ENCODE peak calls at places on chromosome 15, in nine cellular contexts. E is IMR-90; K is tibial nerve; P is cardiac muscle cell; X is NT2/D1; Q is transverse colon; T is CD8-positive, alpha-beta memory T cell; J is left ventricle myocardium inferior; C is aorta. D is an unnamed sample. For H3K4me1, the result is how much of the 10 kb centered on the place peaks cover.

GRCh38 chr15:65948352-65948751 is 79.1 kb downstream of the RAB11A start:
- DNase-seq in E (no peak), K (no peak), P (no peak), X (no peak), Q (no peak), T (no peak), J (no peak), C (no peak), D (no peak)

GRCh38 chr15:78320173-78320572 is 20.0 kb upstream of the CRABP1 start:
- DNase-seq in E (no peak), K (no peak), P (no peak), X (no peak), Q (no peak), T (no peak), J (no peak), C (no peak), D (peak)

GRCh38 chr15:29438714-29439076 is 169.1 kb upstream of the NSMCE3 start:
- DNase-seq in E (no peak), K (no peak), P (no peak), X (no peak), Q (no peak), T (no peak), J (no peak), C (no peak), D (no peak)

GRCh38 chr15:88983861-88984429 is 70.8 kb upstream of the MFGE8 start:
- DNase-seq in E (no peak), K (no peak), P (no peak), X (no peak), Q (no peak), T (no peak), J (no peak), C (no peak), D (no peak)

GRCh38 chr15:83372434-83372873 is 74.7 kb upstream of the SH3GL3 start:
- DNase-seq in E (no peak), K (no peak), P (no peak), X (no peak), Q (no peak), T (no peak), J (no peak), C (no peak), D (no peak)

GRCh38 chr15:89845305-89845893 is 30.7 kb upstream of the ANPEP start:
- DNase-seq in E (peak), K (no peak), P (no peak), X (no peak), Q (no peak), T (no peak), J (no peak), C (no peak), D (no peak)

GRCh38 chr15:39269821-39270220 is 311.1 kb upstream of the THBS1 start:
- DNase-seq in E (no peak), K (no peak), P (no peak), X (no peak), Q (no peak), T (no peak), J (no peak), C (no peak), D (no peak)

GRCh38 chr15:60358935-60359672 is 38.7 kb downstream of the ANXA2 start:
- DNase-seq in E (peak), K (no peak), P (no peak), X (no peak), Q (no peak), T (no peak), J (no peak), C (no peak), D (no peak)

GRCh38 chr15:43792761-43793493 is 807 bp downstream of the SERF2 start:
- DNase-seq in E (peak), K (no peak), P (peak), X (no peak), Q (peak), T (peak), J (no peak), C (no peak), D (peak)

GRCh38 chr15:101320501-101321052 is 25.5 kb upstream of the SNRPA1 start:
- DNase-seq in E (peak), K (peak), P (peak), X (no peak), Q (peak), T (peak), J (peak), C (peak), D (peak)

GRCh38 chr15:40906947-40907802 is 12.9 kb downstream of the VPS18 start:
- DNase-seq in E (peak), K (no peak), P (no peak), X (no peak), Q (peak), T (peak), J (peak), C (no peak), D (peak)

GRCh38 chr15:50380089-50380488 is 25.1 kb upstream of the GABPB1 start:
- DNase-seq in E (peak), K (no peak), P (no peak), X (no peak), Q (no peak), T (no peak), J (no peak), C (no peak), D (no peak)

GRCh38 chr15:91561371-91562100 is 292.0 kb upstream of the SLCO3A1 start:
- DNase-seq in E (peak), K (peak), P (no peak), X (no peak), Q (no peak), T (no peak), J (no peak), C (no peak), D (no peak)

GRCh38 chr15:45548753-45549520 is 26.4 kb upstream of the SLC30A4 start:
- DNase-seq in E (no peak), K (no peak), P (no peak), X (no peak), Q (no peak), T (no peak), J (no peak), C (no peak), D (no peak)

GRCh38 chr15:83653639-83654378 is at the start of gene ADAMTSL3:
- DNase-seq in E (no peak), K (no peak), P (peak), X (peak), Q (peak), T (no peak), J (peak), C (peak), D (no peak)

GRCh38 chr15:71336671-71337070 is 221.4 kb downstream of the THSD4 start:
- DNase-seq in E (no peak), K (no peak), P (no peak), X (no peak), Q (no peak), T (no peak), J (no peak), C (no peak), D (no peak)

GRCh38 chr15:90557147-90557546 is 27.4 kb downstream of the CRTC3 start:
- DNase-seq in E (peak), K (no peak), P (no peak), X (no peak), Q (no peak), T (no peak), J (no peak), C (no peak), D (no peak)

GRCh38 chr15:45715528-45715927 is 80.7 kb downstream of the SQOR start:
- DNase-seq in E (peak), K (no peak), P (no peak), X (no peak), Q (no peak), T (no peak), J (no peak), C (no peak), D (no peak)

GRCh38 chr15:101641134-101641764 is 10.9 kb downstream of the TM2D3 start:
- DNase-seq in E (peak), K (peak), P (peak), X (peak), Q (peak), T (peak), J (peak), C (peak), D (peak)

GRCh38 chr15:57969355-57969754 is 96.2 kb downstream of the ALDH1A2 start:
- DNase-seq in E (no peak), K (no peak), P (peak), X (no peak), Q (no peak), T (no peak), J (no peak), C (no peak), D (no peak)

GRCh38 chr15:88911766-88912118 is 1.4 kb downstream of the MFGE8 start:
- DNase-seq in E (peak), K (no peak), P (peak), X (peak), Q (no peak), T (no peak), J (peak), C (peak), D (no peak)

GRCh38 chr15:27899583-27900295 is 199.4 kb downstream of the OCA2 start:
- DNase-seq in E (no peak), K (no peak), P (no peak), X (peak), Q (no peak), T (no peak), J (no peak), C (no peak), D (no peak)

GRCh38 chr15:80934761-80935221 is 54.8 kb downstream of the MESD start:
- DNase-seq in E (peak), K (no peak), P (peak), X (peak), Q (no peak), T (no peak), J (no peak), C (no peak), D (peak)

GRCh38 chr15:51750942-51751686 is at the start of gene TMOD2:
- DNase-seq in E (peak), K (no peak), P (peak), X (no peak), Q (peak), T (peak), J (peak), C (peak), D (peak)

GRCh38 chr15:79101866-79102581 is 11.4 kb upstream of the RASGRF1 start:
- DNase-seq in E (peak), K (no peak), P (no peak), X (no peak), Q (no peak), T (no peak), J (no peak), C (no peak), D (no peak)

GRCh38 chr15:87496795-87497194 is 759.7 kb downstream of the NTRK3 start:
- DNase-seq in E (no peak), K (no peak), P (no peak), X (no peak), Q (no peak), T (no peak), J (no peak), C (no peak), D (no peak)

GRCh38 chr15:45677797-45678196 is 43.0 kb downstream of the SQOR start:
- DNase-seq in E (no peak), K (no peak), P (no peak), X (no peak), Q (no peak), T (no peak), J (no peak), C (no peak), D (no peak)

GRCh38 chr15:62046064-62046779 is 14.0 kb downstream of the VPS13C start:
- DNase-seq in E (no peak), K (no peak), P (no peak), X (no peak), Q (no peak), T (no peak), J (no peak), C (no peak), D (no peak)

GRCh38 chr15:38670142-38671002 is 105.8 kb upstream of the RASGRP1 start:
- DNase-seq in E (no peak), K (no peak), P (no peak), X (no peak), Q (peak), T (peak), J (no peak), C (no peak), D (no peak)

GRCh38 chr15:100663066-100663465 is 60.7 kb downstream of the ASB7 start:
- DNase-seq in E (no peak), K (no peak), P (no peak), X (peak), Q (no peak), T (no peak), J (no peak), C (no peak), D (no peak)

GRCh38 chr15:61169275-61169903 is 59.7 kb downstream of the RORA start:
- DNase-seq in E (no peak), K (no peak), P (no peak), X (no peak), Q (no peak), T (no peak), J (no peak), C (no peak), D (no peak)

GRCh38 chr15:60389261-60390077 is 8.3 kb downstream of the ANXA2 start:
- DNase-seq in E (no peak), K (no peak), P (no peak), X (no peak), Q (no peak), T (peak), J (no peak), C (no peak), D (no peak)

GRCh38 chr15:25439456-25439836 is 622 bp upstream of the UBE3A start:
- DNase-seq in E (peak), K (no peak), P (no peak), X (peak), Q (peak), T (no peak), J (no peak), C (no peak), D (no peak)

GRCh38 chr15:69838338-69838737 is 259.4 kb downstream of the TLE3 start:
- DNase-seq in E (no peak), K (no peak), P (no peak), X (no peak), Q (no peak), T (no peak), J (no peak), C (no peak), D (no peak)

GRCh38 chr15:42890161-42890913 is 30.2 kb downstream of the TTBK2 start:
- DNase-seq in E (peak), K (no peak), P (no peak), X (peak), Q (no peak), T (no peak), J (no peak), C (no peak), D (no peak)

GRCh38 chr15:44554934-44555723 is 18.2 kb downstream of the EIF3J start:
- DNase-seq in E (no peak), K (no peak), P (peak), X (no peak), Q (no peak), T (no peak), J (no peak), C (no peak), D (no peak)

DNA sequence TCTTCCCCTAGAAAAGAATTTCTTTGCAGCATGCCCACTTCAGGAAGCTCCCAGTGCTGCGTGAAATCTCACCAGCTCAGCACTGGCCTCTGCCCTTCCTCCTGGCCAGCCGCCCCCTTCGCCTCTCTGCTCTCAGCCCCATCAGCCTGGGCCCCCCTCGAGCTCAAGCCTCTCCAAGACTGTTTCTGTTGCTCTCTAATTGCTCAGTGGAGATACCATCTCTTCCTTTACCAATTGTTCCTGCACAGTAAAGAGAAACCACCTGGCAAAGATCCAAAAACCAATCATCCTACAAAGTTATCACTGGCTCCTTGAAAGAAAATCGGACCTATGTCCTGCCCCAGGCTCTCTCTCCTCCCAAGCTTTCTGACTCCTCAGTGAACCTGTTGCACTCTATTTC is 53.5 kb upstream of the FAM174B start:
- DNase-seq in E (no peak), K (no peak), P (no peak), X (no peak), Q (no peak), T (no peak), J (no peak), C (no peak), D (no peak)
- H3K4me3 ChIP-seq in E (no peak), K (no peak), P (no peak), X (no peak), Q (no peak), T (no peak), J (no peak), C (no peak), D (no peak)

GRCh38 chr15:74334127-74334526 is 33.3 kb downstream of the CYP11A1 start:
- DNase-seq in E (no peak), K (no peak), P (no peak), X (no peak), Q (no peak), T (no peak), J (no peak), C (no peak), D (peak)

GRCh38 chr15:74333662-74334061 is 33.8 kb downstream of the CYP11A1 start:
- DNase-seq in E (no peak), K (no peak), P (no peak), X (no peak), Q (no peak), T (no peak), J (no peak), C (peak), D (peak)

GRCh38 chr15:74332611-74333010 is 34.8 kb downstream of the CYP11A1 start:
- DNase-seq in E (no peak), K (no peak), P (no peak), X (no peak), Q (no peak), T (no peak), J (no peak), C (peak), D (peak)

GRCh38 chr15:74332011-74332410 is 35.4 kb downstream of the CYP11A1 start:
- DNase-seq in E (no peak), K (no peak), P (no peak), X (no peak), Q (no peak), T (no peak), J (no peak), C (peak), D (peak)

DNA sequence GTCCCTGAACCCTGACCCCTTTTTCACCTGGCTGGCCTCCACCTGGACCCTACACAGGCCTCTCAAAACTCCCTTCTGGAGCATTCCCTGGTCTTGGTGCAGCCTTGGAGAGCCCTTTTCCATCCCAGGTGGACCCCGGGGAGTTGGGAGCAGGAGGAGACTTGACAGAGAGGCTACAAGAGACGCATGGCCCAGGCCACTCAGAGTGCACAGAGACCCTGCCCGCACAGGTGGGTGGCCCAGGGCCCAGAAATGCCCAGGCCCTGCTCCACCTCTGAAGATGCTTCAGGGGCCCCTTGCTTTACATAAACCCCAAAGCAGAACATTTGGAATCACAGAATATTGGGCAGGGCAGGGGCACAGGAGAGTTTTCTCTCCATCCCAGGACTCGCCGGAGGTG is 34.4 kb downstream of the CYP11A1 start:
- DNase-seq in E (no peak), K (no peak), P (no peak), X (no peak), Q (no peak), T (no peak), J (no peak), C (peak), D (peak)
- H3K4me1 ChIP-seq in E (under half), K (under half), P (under half), X (under half), Q (under half), T (under half), J (under half), C (under half), D (under half)

GRCh38 chr15:32716960-32717289 is 879 bp upstream of the GREM1 start:
- DNase-seq in E (no peak), K (no peak), P (no peak), X (no peak), Q (no peak), T (no peak), J (no peak), C (no peak), D (no peak)
- H3K4me3 ChIP-seq in E (peak), K (peak), P (peak), X (peak), Q (peak), T (no peak), J (peak), C (no peak), D (no peak)

GRCh38 chr15:85044251-85044853 is 62.7 kb downstream of the PDE8A start:
- DNase-seq in E (peak), K (peak), P (peak), X (peak), Q (peak), T (peak), J (no peak), C (no peak), D (no peak)
- H3K4me1 ChIP-seq in E (under half), K (under half), P (under half), X (under half), Q (under half), T (under half), J (half or more), C (under half), D (under half)

GRCh38 chr15:74384566-74385441 is 17.4 kb upstream of the CYP11A1 start:
- DNase-seq in E (no peak), K (no peak), P (no peak), X (no peak), Q (peak), T (peak), J (no peak), C (peak), D (peak)
- H3K4me3 ChIP-seq in E (no peak), K (no peak), P (no peak), X (no peak), Q (no peak), T (no peak), J (peak), C (no peak), D (no peak)

GRCh38 chr15:95843241-95843851 is 487.2 kb upstream of the NR2F2 start:
- DNase-seq in E (no peak), K (peak), P (no peak), X (no peak), Q (no peak), T (no peak), J (peak), C (no peak), D (no peak)
- H3K4me1 ChIP-seq in E (under half), K (under half), P (under half), X (under half), Q (under half), T (under half), J (under half), C (under half), D (under half)

GRCh38 chr15:85324202-85324601 is 56.2 kb upstream of the AKAP13 start:
- DNase-seq in E (no peak), K (no peak), P (no peak), X (no peak), Q (no peak), T (no peak), J (no peak), C (no peak), D (no peak)

GRCh38 chr15:85329561-85330421 is 50.6 kb upstream of the AKAP13 start:
- DNase-seq in E (peak), K (peak), P (no peak), X (no peak), Q (peak), T (no peak), J (peak), C (no peak), D (peak)

GRCh38 chr15:85330941-85331588 is 49.3 kb upstream of the AKAP13 start:
- DNase-seq in E (peak), K (peak), P (peak), X (peak), Q (peak), T (peak), J (peak), C (peak), D (peak)

GRCh38 chr15:85331666-85332261 is 48.6 kb upstream of the AKAP13 start:
- DNase-seq in E (no peak), K (no peak), P (no peak), X (no peak), Q (no peak), T (no peak), J (no peak), C (no peak), D (no peak)

DNA sequence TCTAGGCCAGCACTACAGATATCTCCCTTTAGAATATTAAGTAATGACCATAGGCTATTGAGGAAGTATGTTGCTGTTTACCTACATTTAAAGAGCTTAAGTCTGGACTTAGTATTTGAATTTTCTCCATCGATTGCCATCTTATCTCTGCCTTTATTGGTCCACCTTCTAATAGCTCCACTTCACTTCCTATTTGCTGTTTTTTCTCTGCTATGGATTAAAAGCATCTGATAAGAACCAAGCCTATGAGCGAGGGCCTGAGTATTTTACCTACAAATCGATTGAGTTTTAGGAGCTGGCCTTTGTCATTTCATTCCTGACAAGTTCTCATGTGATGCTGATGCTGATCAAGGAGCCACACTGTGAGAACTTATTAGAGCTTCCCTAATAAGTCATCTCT is 52.6 kb upstream of the AKAP13 start:
- DNase-seq in E (no peak), K (no peak), P (no peak), X (no peak), Q (no peak), T (no peak), J (no peak), C (no peak), D (no peak)
- H3K4me3 ChIP-seq in E (no peak), K (no peak), P (no peak), X (no peak), Q (no peak), T (no peak), J (no peak), C (no peak), D (no peak)

D was measured in spleen.